ENCODE peak calls at places on chromosome 10, in four cellular contexts. J is stimulated activated CD4-positive, alpha-beta T cell treated with anti-CD3 and anti-CD28 coated beads, Interleukin-1b, Interleukin-23, amount 100 ng/mL, for 1 hour; R is left kidney; A is posterior cingulate gyrus. F is an unnamed sample.

GRCh38 chr10:45446858-45447257 is 72.8 kb downstream of the ALOX5 start:
- DNase-seq in J (no peak), R (no peak), A (no peak), F (no peak)

GRCh38 chr10:45581497-45582385 is 90.8 kb downstream of the ZFAND4 start:
- DNase-seq in J (no peak), R (no peak), A (no peak), F (no peak)

GRCh38 chr10:49001861-49002675 is 62.4 kb upstream of the LRRC18 start:
- DNase-seq in J (no peak), R (peak; percentile 71), A (no peak), F (no peak)

GRCh38 chr10:26503911-26504310 is 65.8 kb downstream of the APBB1IP start:
- DNase-seq in J (no peak), R (no peak), A (no peak), F (no peak)

GRCh38 chr10:966466-967235 is 21.6 kb upstream of the GTPBP4 start:
- DNase-seq in J (no peak), R (no peak), A (no peak), F (no peak)

GRCh38 chr10:47248436-47249090 is 51.4 kb upstream of the GDF10 start:
- DNase-seq in J (no peak), R (no peak), A (no peak), F (no peak)

GRCh38 chr10:5665380-5666323 is 743 bp downstream of the ASB13 start:
- DNase-seq in J (no peak), R (no peak), A (peak; percentile 50), F (peak; percentile 41)

GRCh38 chr10:86747796-86748581 is 8.4 kb upstream of the BMPR1A start:
- DNase-seq in J (no peak), R (peak; percentile 60), A (no peak), F (no peak)

GRCh38 chr10:2619927-2620326 is 447.4 kb upstream of the PFKP start:
- DNase-seq in J (no peak), R (no peak), A (no peak), F (no peak)

GRCh38 chr10:129719415-129719739 is 244.7 kb downstream of the EBF3 start:
- DNase-seq in J (no peak), R (no peak), A (no peak), F (peak; percentile 25)

GRCh38 chr10:28211759-28212158 is 91.1 kb downstream of the MPP7 start:
- DNase-seq in J (no peak), R (no peak), A (no peak), F (no peak)

GRCh38 chr10:101682172-101682825 is 12.7 kb downstream of the FBXW4 start:
- DNase-seq in J (no peak), R (no peak), A (no peak), F (no peak)

GRCh38 chr10:132812544-132812943 is 26.6 kb upstream of the NKX6-2 start:
- DNase-seq in J (no peak), R (no peak), A (no peak), F (no peak)

GRCh38 chr10:5832946-5833345 is 19.7 kb upstream of the GDI2 start:
- DNase-seq in J (no peak), R (no peak), A (no peak), F (no peak)

GRCh38 chr10:3782456-3783312 is 2.3 kb downstream of the KLF6 start:
- DNase-seq in J (no peak), R (peak; percentile 73), A (no peak), F (peak; percentile 65)

GRCh38 chr10:26441491-26442214 is 3.5 kb downstream of the APBB1IP start:
- DNase-seq in J (no peak), R (no peak), A (no peak), F (no peak)

GRCh38 chr10:71244638-71245419 is 32.5 kb downstream of the UNC5B start:
- DNase-seq in J (no peak), R (peak; percentile 88), A (no peak), F (peak; percentile 44)

GRCh38 chr10:132158810-132159209 is 27.9 kb upstream of the DPYSL4 start:
- DNase-seq in J (no peak), R (no peak), A (no peak), F (no peak)

GRCh38 chr10:111646021-111646420 is 537.5 kb downstream of the GPAM start:
- DNase-seq in J (no peak), R (no peak), A (no peak), F (no peak)

GRCh38 chr10:51860257-51860656 is 160.9 kb upstream of the CSTF2T start:
- DNase-seq in J (no peak), R (no peak), A (no peak), F (no peak)

GRCh38 chr10:93993782-93994668 is at the start of gene PLCE1:
- DNase-seq in J (no peak), R (peak; percentile 88), A (peak; percentile 15), F (peak; percentile 65)

GRCh38 chr10:65294329-65294728 is 1631.5 kb upstream of the LRRTM3 start:
- DNase-seq in J (no peak), R (no peak), A (no peak), F (no peak)

GRCh38 chr10:106577266-106577665 is 587.2 kb downstream of the SORCS1 start:
- DNase-seq in J (no peak), R (no peak), A (no peak), F (no peak)

GRCh38 chr10:72322280-72323058 is 32.2 kb downstream of the DNAJB12 start:
- DNase-seq in J (no peak), R (no peak), A (no peak), F (no peak)

GRCh38 chr10:29022513-29022912 is 266.4 kb upstream of the LYZL1 start:
- DNase-seq in J (no peak), R (peak; percentile 17), A (no peak), F (no peak)

GRCh38 chr10:4129866-4130455 is 345.0 kb upstream of the KLF6 start:
- DNase-seq in J (no peak), R (no peak), A (no peak), F (no peak)

GRCh38 chr10:15868006-15868405 is 7.7 kb upstream of the MINDY3 start:
- DNase-seq in J (no peak), R (no peak), A (no peak), F (no peak)

GRCh38 chr10:3494131-3494878 is 290.7 kb downstream of the KLF6 start:
- DNase-seq in J (no peak), R (no peak), A (no peak), F (no peak)

GRCh38 chr10:94680544-94680943 is 3.0 kb upstream of the CYP2C18 start:
- DNase-seq in J (no peak), R (peak; percentile 59), A (no peak), F (no peak)

GRCh38 chr10:30529373-30529998 is 95.5 kb downstream of the MAP3K8 start:
- DNase-seq in J (no peak), R (no peak), A (peak; percentile 18), F (peak; percentile 63)

GRCh38 chr10:132918617-132919373 is 23.6 kb downstream of the CFAP46 start:
- DNase-seq in J (no peak), R (no peak), A (no peak), F (peak; percentile 53)

GRCh38 chr10:106872176-106872575 is 292.3 kb downstream of the SORCS1 start:
- DNase-seq in J (no peak), R (no peak), A (no peak), F (no peak)

GRCh38 chr10:73577788-73578187 is 13.4 kb downstream of the USP54 start:
- DNase-seq in J (no peak), R (peak; percentile 62), A (no peak), F (no peak)

GRCh38 chr10:11243425-11244222 is 226.0 kb downstream of the CELF2 start:
- DNase-seq in J (no peak), R (no peak), A (no peak), F (no peak)

GRCh38 chr10:115525141-115525540 is 432.0 kb downstream of the ATRNL1 start:
- DNase-seq in J (no peak), R (no peak), A (no peak), F (no peak)

GRCh38 chr10:110540038-110540437 is 27.5 kb upstream of the SMC3 start:
- DNase-seq in J (no peak), R (no peak), A (no peak), F (no peak)

GRCh38 chr10:129521161-129522025 is 54.4 kb downstream of the MGMT start:
- DNase-seq in J (no peak), R (no peak), A (no peak), F (no peak)

GRCh38 chr10:50497758-50498157 is 126.0 kb downstream of the SGMS1 start:
- DNase-seq in J (no peak), R (no peak), A (no peak), F (no peak)

F was measured in pancreas.